ENCODE peak calls at places on chromosomes 11 and 22, in four cellular contexts. D is T-cell, S is brain microvascular endothelial cell, Q is psoas muscle. H is an unnamed sample.

GRCh38 chr11:1450344-1450875 is 36.2 kb downstream of the MOB2 start:
- DNase-seq in S (no peak), D (no peak), Q (no peak), H (no peak)

GRCh38 chr11:69292221-69292648 is 1.7 kb upstream of the MYEOV start:
- DNase-seq in D (peak), S (no peak), Q (no peak), H (peak)

GRCh38 chr11:83573097-83573496 is 286.9 kb upstream of the CCDC90B start:
- DNase-seq in Q (no peak), S (no peak), D (no peak), H (peak)

GRCh38 chr22:25453557-25453956 is 110.9 kb upstream of the GRK3 start:
- DNase-seq in Q (no peak), S (no peak), D (no peak), H (no peak)

GRCh38 chr11:57567210-57567511 is 311 bp downstream of the UBE2L6 start:
- DNase-seq in S (peak), D (no peak), Q (no peak), H (peak)

GRCh38 chr11:83284501-83285051 is 1.6 kb downstream of the CCDC90B start:
- DNase-seq in S (no peak), D (no peak), Q (no peak), H (no peak)

GRCh38 chr11:2908130-2908529 is 21.1 kb downstream of the PHLDA2 start:
- DNase-seq in S (no peak), D (no peak), Q (no peak), H (no peak)

GRCh38 chr11:111186308-111186967 is 59.1 kb upstream of the POU2AF2 start:
- DNase-seq in Q (no peak), D (no peak), S (no peak), H (peak)

GRCh38 chr11:67500818-67501584 is 4.2 kb downstream of the PITPNM1 start:
- DNase-seq in S (no peak), D (no peak), Q (no peak), H (no peak)

GRCh38 chr11:112024178-112024777 is 930 bp upstream of the DLAT start:
- DNase-seq in Q (no peak), D (no peak), S (no peak), H (no peak)

GRCh38 chr11:34865261-34865660 is 50.9 kb downstream of the APIP start:
- DNase-seq in D (no peak), Q (no peak), S (no peak), H (no peak)

GRCh38 chr11:68021167-68021787 is 9.2 kb upstream of the NDUFS8 start:
- DNase-seq in D (no peak), Q (no peak), S (no peak), H (no peak)

GRCh38 chr11:102109896-102110760 is at the start of gene YAP1:
- DNase-seq in D (peak), S (peak), Q (peak), H (peak)

GRCh38 chr11:8384199-8384821 is 120.6 kb upstream of the LMO1 start:
- DNase-seq in Q (peak), S (no peak), D (no peak), H (peak)

H was measured in fibroblast of pulmonary artery.